ENCODE peak calls at places on chromosome X, in nine cellular contexts. W is aorta; J is NB4; B is AG09309; Q is CD8-positive, alpha-beta memory T cell; L is uterus; A is psoas muscle; S is hepatocyte; T is fibroblast of mammary gland. G is an unnamed sample.

GRCh38 chrX:101357166-101357795 is 8.7 kb upstream of the TIMM8A start:
- DNase-seq in W (no peak), T (peak; percentile 19), S (no peak), B (no peak), J (peak; percentile 19), L (no peak), A (no peak), Q (no peak), G (no peak)

GRCh38 chrX:65644621-65645287 is 22.7 kb upstream of the MSN start:
- DNase-seq in J (peak; percentile 35), L (peak; percentile 90), S (peak; percentile 47), T (peak; percentile 86), B (peak; percentile 46), W (peak; percentile 93), A (peak; percentile 82), Q (no peak), G (peak; percentile 80)

GRCh38 chrX:72351606-72352338 is 46.1 kb upstream of the CITED1 start:
- DNase-seq in A (peak; percentile 16), T (peak; percentile 77), W (no peak), J (no peak), B (peak; percentile 16), Q (no peak), S (peak; percentile 9), L (no peak), G (no peak)

GRCh38 chrX:71895607-71896006 is 15.0 kb upstream of the NHSL2 start:
- DNase-seq in B (no peak), S (no peak), T (no peak), J (no peak), L (no peak), Q (no peak), W (no peak), A (no peak), G (no peak)

GRCh38 chrX:2652106-2652505 is 39.0 kb upstream of the CD99 start:
- DNase-seq in S (no peak), W (no peak), T (no peak), J (no peak), A (no peak), L (no peak), B (no peak), Q (no peak), G (peak; percentile 37)

GRCh38 chrX:71995122-71995521 is 84.5 kb downstream of the NHSL2 start:
- DNase-seq in J (no peak), W (no peak), B (no peak), L (no peak), S (no peak), A (no peak), Q (no peak), T (no peak), G (peak; percentile 36)

GRCh38 chrX:39372126-39372525 is 570.9 kb downstream of the MID1IP1 start:
- DNase-seq in A (no peak), Q (no peak), S (no peak), W (no peak), T (no peak), L (no peak), B (no peak), J (no peak), G (no peak)

GRCh38 chrX:119181491-119181890 is 53.9 kb upstream of the KIAA1210 start:
- DNase-seq in S (peak; percentile 25), W (no peak), B (no peak), L (no peak), T (peak; percentile 22), J (peak; percentile 8), Q (no peak), A (no peak), G (no peak)

GRCh38 chrX:137915466-137915865 is 349.5 kb downstream of the ZIC3 start:
- DNase-seq in S (no peak), A (no peak), B (no peak), T (no peak), L (no peak), J (no peak), W (no peak), Q (no peak), G (no peak)
- H3K4me3 ChIP-seq in S (no peak overlapping the region), A (no peak overlapping the region), B (no peak overlapping the region), T (no peak overlapping the region), L (no peak overlapping the region), J (no peak overlapping the region), W (no peak overlapping the region), Q (no peak overlapping the region), G (no peak overlapping the region)

GRCh38 chrX:21998037-21998436 is 34.1 kb upstream of the PHEX start:
- DNase-seq in W (no peak), T (no peak), A (no peak), L (no peak), S (no peak), B (no peak), Q (no peak), J (no peak), G (no peak)

GRCh38 chrX:21993265-21993664 is 38.9 kb upstream of the PHEX start:
- DNase-seq in Q (no peak), B (no peak), T (no peak), W (peak; percentile 71), S (no peak), J (no peak), A (no peak), L (no peak), G (peak; percentile 18)

GRCh38 chrX:21991504-21991903 is 40.6 kb upstream of the PHEX start:
- DNase-seq in W (no peak), B (no peak), A (no peak), J (no peak), L (no peak), Q (no peak), T (no peak), S (no peak), G (no peak)

GRCh38 chrX:21996872-21997271 is 35.3 kb upstream of the PHEX start:
- DNase-seq in L (no peak), J (peak; percentile 84), A (no peak), T (peak; percentile 82), W (no peak), B (peak; percentile 2), Q (no peak), S (no peak), G (no peak)
- H3K4me3 ChIP-seq in L (no peak overlapping the region), J (no peak overlapping the region), A (no peak overlapping the region), T (no peak overlapping the region), W (no peak overlapping the region), B (no peak overlapping the region), Q (no peak overlapping the region), S (no peak overlapping the region), G (no peak overlapping the region)

GRCh38 chrX:155056877-155057792 is 13.8 kb downstream of the CMC4 start:
- DNase-seq in S (peak; percentile 66), Q (peak; percentile 54), B (peak; percentile 7), J (peak; percentile 68), A (peak; percentile 48), W (peak; percentile 68), T (peak; percentile 78), L (peak; percentile 52), G (peak; percentile 91)
- H3K4me3 ChIP-seq in S (no peak overlapping the region), Q (peak overlapping the region; percentile 3), B (no peak overlapping the region), J (no peak overlapping the region), A (no peak overlapping the region), W (no peak overlapping the region), T (peak overlapping the region; percentile 23), L (no peak overlapping the region), G (no peak overlapping the region)

GRCh38 chrX:16771483-16772398 is 14.5 kb upstream of the TXLNG start:
- DNase-seq in T (peak; percentile 88), S (peak; percentile 78), A (no peak), B (no peak), L (no peak), J (peak; percentile 79), W (no peak), Q (no peak), G (no peak)
- H3K4me3 ChIP-seq in T (no peak overlapping the region), S (no peak overlapping the region), A (no peak overlapping the region), B (no peak overlapping the region), L (no peak overlapping the region), J (no peak overlapping the region), W (no peak overlapping the region), Q (no peak overlapping the region), G (no peak overlapping the region)

DNA sequence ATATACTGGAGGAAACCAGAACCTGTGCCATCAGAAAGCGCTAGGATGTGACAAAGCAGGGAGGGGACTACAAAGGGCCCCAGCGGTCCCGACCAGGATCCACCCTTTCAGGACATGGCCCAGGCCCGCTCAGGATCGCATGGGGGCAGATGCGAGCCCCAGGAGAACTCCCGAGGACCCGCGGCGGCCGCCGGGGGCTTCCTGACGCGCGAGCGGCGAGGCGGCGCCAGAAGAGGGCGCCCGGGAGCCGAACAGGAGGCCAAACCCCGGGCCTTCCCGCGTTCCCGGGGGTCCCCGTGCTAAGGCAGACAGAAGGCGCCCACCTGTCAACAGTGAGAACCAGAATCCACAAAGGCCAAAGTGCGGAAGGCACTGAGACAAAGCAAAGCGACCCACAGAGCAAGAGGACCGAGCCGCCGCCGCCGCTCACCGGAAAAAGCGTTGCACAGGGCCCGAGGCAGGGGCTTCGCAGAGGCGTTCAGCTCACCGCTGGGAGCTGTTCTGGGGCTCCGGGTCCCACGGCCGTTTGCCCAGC is 7.3 kb upstream of the OPN1LW start:
- DNase-seq in S (peak; percentile 82), Q (peak; percentile 75), L (peak; percentile 71), T (peak; percentile 31), W (peak; percentile 73), B (no peak), J (peak; percentile 77), A (peak; percentile 72), G (peak; percentile 26)
- H3K4me3 ChIP-seq in S (no peak overlapping the region), Q (peak overlapping the region; percentile 38), L (peak overlapping the region; percentile 28), T (peak overlapping the region; percentile 9), W (peak overlapping the region; percentile 15), B (peak overlapping the region; percentile 32), J (no peak overlapping the region), A (peak overlapping the region; percentile 50), G (no peak overlapping the region)

GRCh38 chrX:85955510-85955909 is 91.8 kb downstream of the CHM start:
- DNase-seq in J (no peak), S (no peak), B (no peak), W (no peak), A (no peak), Q (no peak), T (no peak), L (no peak), G (no peak)
- H3K4me3 ChIP-seq in J (no peak overlapping the region), S (no peak overlapping the region), B (no peak overlapping the region), W (no peak overlapping the region), A (no peak overlapping the region), Q (no peak overlapping the region), T (no peak overlapping the region), L (no peak overlapping the region), G (no peak overlapping the region)

DNA sequence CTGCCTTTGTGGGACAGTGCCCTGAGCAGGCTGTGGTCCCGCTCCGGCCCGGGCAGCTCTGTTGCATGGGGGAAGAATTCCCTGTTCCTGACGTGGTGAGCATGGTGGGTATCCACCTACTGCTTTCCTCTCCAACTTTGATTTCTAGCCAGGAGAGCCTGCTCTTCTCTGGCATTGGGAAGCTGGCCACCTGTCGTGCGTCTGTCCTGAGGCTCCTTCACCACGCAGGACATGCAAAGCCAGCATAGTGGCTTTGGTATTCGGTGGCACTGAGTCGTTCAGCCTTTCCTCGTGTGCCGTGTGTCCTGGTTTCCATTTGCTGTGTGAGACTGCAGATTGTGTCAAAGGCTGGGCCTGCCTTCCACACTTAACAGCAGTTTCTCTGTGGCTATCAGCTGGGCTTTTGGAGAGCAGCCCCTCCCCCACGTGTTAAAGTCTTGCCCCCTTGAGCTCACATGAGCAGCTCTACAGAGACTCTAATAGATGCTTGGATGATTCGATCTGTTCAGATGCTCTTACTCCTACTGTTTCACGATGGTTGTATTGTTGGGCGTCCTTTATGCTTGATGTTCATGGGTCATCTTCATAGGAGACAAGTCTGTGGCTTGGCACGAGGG is 46.4 kb upstream of the CLCN4 start:
- DNase-seq in Q (no peak), J (no peak), S (no peak), B (no peak), W (no peak), T (no peak), L (no peak), A (no peak), G (no peak)
- H3K4me3 ChIP-seq in Q (peak overlapping the region; percentile 56), J (no peak overlapping the region), S (no peak overlapping the region), B (no peak overlapping the region), W (no peak overlapping the region), T (no peak overlapping the region), L (no peak overlapping the region), A (no peak overlapping the region), G (no peak overlapping the region)